ENCODE peak calls at places on chromosomes 16 and 17, in seven cellular contexts. K is prostate gland, H is hepatocyte, W is left lung, V is mammary epithelial cell, I is lower lobe of right lung, P is cardiac muscle cell. D is an unnamed sample.

GRCh38 chr17:36993227-36993626 is 44.5 kb downstream of the AATF start:
- DNase-seq in H (no peak), P (no peak), V (no peak), I (no peak), W (no peak), K (no peak), D (no peak)

GRCh38 chr17:82145550-82146165 is 47.6 kb upstream of the FASN start:
- DNase-seq in H (no peak), K (no peak), P (no peak), V (no peak), I (no peak), W (no peak), D (no peak)

GRCh38 chr17:43540821-43541674 is 5.1 kb downstream of the ETV4 start:
- DNase-seq in I (no peak), V (no peak), H (no peak), W (no peak), P (no peak), K (no peak), D (no peak)

GRCh38 chr17:72717676-72718075 is 374.8 kb downstream of the SLC39A11 start:
- DNase-seq in H (no peak), P (no peak), I (no peak), K (no peak), W (no peak), V (no peak), D (no peak)

GRCh38 chr17:76997981-76998531 is 129.9 kb downstream of the MGAT5B start:
- DNase-seq in P (no peak), V (no peak), H (no peak), I (no peak), W (no peak), K (no peak), D (no peak)

GRCh38 chr16:77359065-77359502 is 75.8 kb downstream of the ADAMTS18 start:
- DNase-seq in K (peak; percentile 29), I (no peak), H (peak; percentile 54), P (no peak), V (peak; percentile 89), W (no peak), D (peak; percentile 66)

GRCh38 chr17:47208744-47209488 is at the start of gene MYL4:
- DNase-seq in W (no peak), H (no peak), P (peak; percentile 96), V (no peak), K (no peak), I (no peak), D (no peak)

GRCh38 chr17:81713004-81713555 is 996 bp downstream of the SLC25A10 start:
- DNase-seq in P (no peak), W (no peak), V (peak; percentile 34), H (no peak), K (no peak), I (no peak), D (no peak)

GRCh38 chr16:73771676-73772075 is 524.9 kb upstream of the PSMD7 start:
- DNase-seq in H (no peak), K (no peak), P (no peak), W (no peak), I (no peak), V (no peak), D (no peak)

GRCh38 chr16:50296807-50297206 is 30.5 kb downstream of the ADCY7 start:
- DNase-seq in I (no peak), H (no peak), K (no peak), V (no peak), W (peak; percentile 18), P (no peak), D (no peak)

GRCh38 chr17:49565948-49566491 is 9.7 kb upstream of the NXPH3 start:
- DNase-seq in H (peak; percentile 80), V (peak; percentile 38), W (peak; percentile 83), I (peak; percentile 88), P (peak; percentile 58), K (peak; percentile 85), D (peak; percentile 72)

GRCh38 chr16:66899310-66899944 is 19.1 kb downstream of the PDP2 start:
- DNase-seq in P (no peak), K (no peak), I (peak; percentile 34), W (no peak), H (no peak), V (no peak), D (peak; percentile 41)

GRCh38 chr17:40451420-40451819 is 8.2 kb downstream of the IGFBP4 start:
- DNase-seq in H (peak; percentile 84), V (no peak), I (no peak), W (no peak), K (no peak), P (peak; percentile 82), D (peak; percentile 74)

GRCh38 chr17:82003411-82004381 is 19.0 kb downstream of the CENPX start:
- DNase-seq in H (peak; percentile 88), W (peak; percentile 69), I (no peak), K (no peak), P (no peak), V (peak; percentile 97), D (peak; percentile 83)

GRCh38 chr16:73052441-73053030 is 4.6 kb upstream of the ZFHX3 start:
- DNase-seq in W (no peak), V (no peak), I (no peak), K (no peak), P (no peak), H (no peak), D (no peak)

GRCh38 chr17:77002103-77003045 is 134.2 kb downstream of the MGAT5B start:
- DNase-seq in H (peak; percentile 78), K (no peak), V (peak; percentile 17), P (no peak), W (no peak), I (no peak), D (peak; percentile 52)

GRCh38 chr17:50026901-50027638 is 28.8 kb upstream of the ITGA3 start:
- DNase-seq in H (peak; percentile 80), P (peak; percentile 80), V (peak; percentile 84), I (peak; percentile 85), W (peak; percentile 77), K (peak; percentile 81), D (no peak)

GRCh38 chr17:40548982-40549680 is 16.1 kb downstream of the CCR7 start:
- DNase-seq in K (no peak), W (peak; percentile 72), H (no peak), V (peak; percentile 44), P (no peak), I (peak; percentile 71), D (peak; percentile 96)

DNA sequence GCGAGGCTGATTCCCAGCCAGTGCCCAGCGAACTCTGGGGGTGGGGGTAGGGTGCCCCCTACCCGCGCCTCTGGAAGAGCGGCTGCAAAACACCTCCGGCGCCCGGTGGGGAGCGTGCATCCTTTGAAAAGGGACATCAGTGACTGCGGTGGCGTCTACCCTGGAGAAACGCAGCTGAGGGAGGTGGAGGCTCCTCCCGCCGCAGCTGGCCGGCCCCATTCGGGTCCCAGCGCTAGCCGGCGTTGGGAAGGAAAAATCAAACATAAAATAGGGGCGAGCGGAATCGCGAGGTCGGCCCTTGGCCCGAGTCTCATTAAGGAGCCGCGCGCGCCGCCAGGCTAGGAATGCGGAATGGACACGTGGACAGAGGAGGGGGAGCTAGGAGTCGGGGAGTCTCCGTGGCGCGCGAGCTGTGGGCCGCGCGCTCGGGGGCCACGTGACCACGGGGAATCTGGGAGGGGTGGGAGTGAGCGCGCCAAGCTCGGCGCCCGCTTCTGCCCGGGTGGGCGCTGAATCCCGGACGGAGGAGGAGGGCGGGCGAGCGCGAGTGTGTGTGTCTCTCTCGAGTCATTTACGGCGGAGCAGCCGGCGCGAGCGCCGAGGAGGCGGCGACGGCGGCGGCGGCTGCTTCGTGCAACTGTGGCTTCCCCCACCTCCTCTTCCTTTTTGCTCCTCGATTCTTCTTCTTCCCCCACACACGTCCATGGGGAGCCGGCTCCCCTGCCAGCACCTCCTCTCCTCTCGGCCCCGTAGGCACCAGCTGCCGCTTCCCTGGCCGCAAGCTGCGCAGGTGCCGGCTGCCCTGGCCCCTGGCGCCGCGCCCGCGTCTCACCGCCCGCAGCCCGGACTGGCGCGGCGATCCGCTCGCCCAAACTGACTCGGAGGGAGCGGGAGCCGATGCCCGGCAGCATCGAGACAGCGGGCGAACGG is at the start of gene TMEM132E:
- DNase-seq in K (peak; percentile 46), P (peak; percentile 74), W (no peak), I (peak; percentile 59), V (peak; percentile 4), H (peak; percentile 68), D (no peak)
- H3K4me3 ChIP-seq in K (peak within 1 kb of the TSS; percentile 35), P (peak within 1 kb of the TSS; percentile 44), W (peak within 1 kb of the TSS; percentile 27), I (peak within 1 kb of the TSS; percentile 60), V (no peak within 1 kb of the TSS), H (peak within 1 kb of the TSS; percentile 52), D (peak within 1 kb of the TSS; percentile 40)

GRCh38 chr17:56594528-56595418 is 1.3 kb downstream of the NOG start:
- DNase-seq in H (peak; percentile 36), V (peak; percentile 58), I (peak; percentile 50), W (peak; percentile 35), K (no peak), P (peak; percentile 50), D (no peak)
- H3K4me3 ChIP-seq in H (peak overlapping the region; percentile 52), V (peak overlapping the region; percentile 74), I (peak overlapping the region; percentile 68), W (peak overlapping the region; percentile 31), K (peak overlapping the region; percentile 39), P (peak overlapping the region; percentile 67), D (peak overlapping the region; percentile 59)

DNA sequence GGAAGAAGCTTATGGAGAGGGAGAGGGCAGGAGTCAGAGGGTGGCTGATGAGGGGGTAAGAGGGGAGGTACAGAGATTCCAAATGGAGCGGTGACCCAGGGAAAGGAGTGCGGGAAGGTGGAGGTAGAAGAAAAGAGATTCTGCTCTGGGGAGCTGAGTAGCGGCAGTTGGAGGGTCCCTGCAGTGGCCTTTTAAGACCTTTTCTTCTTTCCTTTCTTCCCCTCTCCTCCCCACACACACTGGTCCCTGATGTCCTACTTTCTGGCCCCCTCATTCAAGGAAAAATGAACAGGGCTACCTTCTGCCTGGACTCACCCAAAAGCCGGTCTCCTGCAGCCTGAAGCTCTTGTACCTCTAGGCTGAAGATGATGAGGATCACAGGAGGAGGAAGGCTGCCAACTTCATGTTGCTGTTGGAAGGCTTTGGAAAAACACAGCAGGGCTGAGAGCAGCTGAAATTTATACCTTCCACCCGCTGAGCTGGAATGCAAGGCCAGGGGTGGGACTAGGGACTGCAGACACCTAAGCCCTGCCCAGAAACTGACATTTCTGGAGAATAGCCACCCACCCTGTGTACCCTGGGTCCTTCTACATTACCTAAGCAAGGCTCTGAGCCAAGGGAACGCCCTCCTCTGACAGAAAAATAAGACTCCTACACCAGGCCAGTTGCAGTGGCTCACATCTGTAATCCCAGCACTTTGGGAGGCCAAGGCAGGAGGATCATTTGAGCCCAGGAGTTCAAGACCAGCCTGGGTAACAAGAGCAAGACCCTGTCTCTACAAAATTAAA is 9.4 kb upstream of the HEATR6 start:
- DNase-seq in I (no peak), H (peak; percentile 25), V (no peak), K (no peak), P (no peak), W (no peak), D (no peak)
- H3K4me3 ChIP-seq in I (peak overlapping the region; percentile 12), H (no peak overlapping the region), V (no peak overlapping the region), K (no peak overlapping the region), P (no peak overlapping the region), W (no peak overlapping the region), D (peak overlapping the region; percentile 41)

DNA sequence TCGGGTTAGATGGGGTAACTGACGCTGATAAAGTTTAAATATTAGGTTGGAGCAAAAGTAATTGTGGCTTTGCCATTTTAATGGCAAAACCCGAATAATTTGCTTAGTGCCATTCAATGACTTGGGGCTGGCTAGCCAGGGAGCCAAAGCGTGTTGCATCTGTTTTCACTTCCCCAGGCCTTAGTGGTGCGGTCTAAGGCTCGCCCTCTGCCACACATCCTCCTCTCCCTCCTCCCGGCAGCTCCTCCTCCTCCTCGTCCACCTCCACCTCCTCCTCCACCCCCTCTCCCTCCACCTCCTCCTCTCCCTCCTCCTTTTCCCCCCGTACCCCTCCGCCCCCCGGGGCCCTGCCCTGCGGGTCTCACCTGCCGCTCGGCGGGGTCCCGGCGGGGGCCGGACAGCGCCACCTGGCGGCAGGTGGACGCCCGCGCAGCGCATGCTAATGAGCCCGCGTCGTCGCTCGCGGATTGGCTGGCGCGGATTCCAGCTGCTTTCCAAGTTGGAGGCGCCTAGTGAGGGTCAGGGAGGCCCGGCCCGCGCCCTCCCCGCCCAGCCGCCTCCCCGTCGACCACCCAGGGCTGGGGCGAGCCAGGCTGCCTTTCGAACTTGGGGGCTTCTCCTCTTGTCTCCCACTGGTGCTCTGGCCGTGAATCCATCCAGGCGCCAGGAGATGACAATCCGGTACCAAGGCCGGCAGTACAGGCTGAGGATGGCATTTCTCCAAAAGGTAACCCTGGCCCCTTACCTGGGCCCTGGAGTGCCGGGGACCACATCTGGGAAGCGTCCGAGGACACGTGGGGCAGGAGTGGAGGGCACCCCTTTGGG is 36.6 kb upstream of the RGS9 start:
- DNase-seq in V (peak; percentile 66), I (peak; percentile 93), H (peak; percentile 92), K (peak; percentile 85), P (peak; percentile 92), W (peak; percentile 89), D (no peak)
- H3K4me3 ChIP-seq in V (no peak overlapping the region), I (peak overlapping the region; percentile 50), H (peak overlapping the region; percentile 25), K (peak overlapping the region; percentile 44), P (peak overlapping the region; percentile 30), W (peak overlapping the region; percentile 29), D (peak overlapping the region; percentile 48)

D was measured in skeletal muscle cell.